ENCODE peak calls at places on chromosomes 7 and 10, in six cellular contexts. U, O, V, R, Q and I are unnamed samples.

GRCh38 chr10:24360286-24361127 is 151.6 kb downstream of the KIAA1217 start:
- DNase-seq in R (peak), O (peak), U (peak), Q (no peak), V (peak), I (peak)

GRCh38 chr7:42876182-42877068 is 35.4 kb downstream of the C7orf25 start:
- DNase-seq in U (no peak), V (peak), O (peak), R (peak), Q (peak), I (peak)

GRCh38 chr7:77288676-77289320 is 89.2 kb upstream of the FGL2 start:
- DNase-seq in U (no peak), R (no peak), O (no peak), V (no peak), Q (no peak), I (no peak)

GRCh38 chr10:112913661-112914287 is 36.3 kb upstream of the TCF7L2 start:
- DNase-seq in Q (no peak), U (no peak), V (no peak), O (no peak), R (no peak), I (no peak)

GRCh38 chr7:158827411-158828342 is 1.6 kb downstream of the ESYT2 start:
- DNase-seq in R (peak), U (no peak), V (peak), O (peak), Q (no peak), I (no peak)

GRCh38 chr7:94294471-94295131 is 100.1 kb upstream of the COL1A2 start:
- DNase-seq in U (no peak), Q (no peak), O (no peak), R (no peak), V (no peak), I (no peak)

GRCh38 chr10:369441-370221 is 234.4 kb downstream of the ZMYND11 start:
- DNase-seq in V (no peak), O (no peak), R (peak), Q (no peak), U (no peak), I (no peak)

GRCh38 chr10:35136263-35136815 is 9.7 kb downstream of the CREM start:
- DNase-seq in V (no peak), U (no peak), R (no peak), O (peak), Q (no peak), I (no peak)

GRCh38 chr7:20507157-20507556 is 108.3 kb upstream of the ABCB5 start:
- DNase-seq in V (no peak), R (no peak), Q (no peak), O (no peak), U (no peak), I (no peak)

GRCh38 chr10:28396317-28396716 is 93.5 kb upstream of the MPP7 start:
- DNase-seq in U (no peak), Q (no peak), R (no peak), O (no peak), V (no peak), I (no peak)

GRCh38 chr10:111083222-111084095 is 6.6 kb downstream of the ADRA2A start:
- DNase-seq in U (no peak), O (no peak), V (no peak), Q (no peak), R (no peak), I (no peak)

GRCh38 chr7:120993575-120994191 is 5.2 kb downstream of the CPED1 start:
- DNase-seq in O (no peak), Q (no peak), V (peak), U (no peak), R (peak), I (no peak)

GRCh38 chr7:603152-603941 is 83.7 kb upstream of the PDGFA start:
- DNase-seq in V (no peak), U (no peak), R (no peak), Q (peak), O (no peak), I (no peak)

GRCh38 chr7:152733286-152733934 is 26.1 kb upstream of the ACTR3B start:
- DNase-seq in U (no peak), V (no peak), Q (no peak), R (no peak), O (no peak), I (no peak)

GRCh38 chr7:29319719-29320521 is 125.3 kb downstream of the CHN2 start:
- DNase-seq in R (peak), Q (no peak), U (no peak), O (peak), V (no peak), I (peak)

GRCh38 chr7:77200542-77200941 is 923 bp upstream of the FGL2 start:
- DNase-seq in V (no peak), O (peak), Q (no peak), R (no peak), U (no peak), I (no peak)

GRCh38 chr10:85557077-85557476 is 809.5 kb downstream of the GRID1 start:
- DNase-seq in V (no peak), O (no peak), R (no peak), Q (no peak), U (no peak), I (no peak)

GRCh38 chr10:100575781-100576635 is 40.3 kb downstream of the HIF1AN start:
- DNase-seq in Q (no peak), O (no peak), U (no peak), V (no peak), R (no peak), I (no peak)

GRCh38 chr10:84114088-84114667 is 25.1 kb upstream of the GHITM start:
- DNase-seq in U (no peak), V (peak), Q (no peak), R (no peak), O (peak), I (no peak)

GRCh38 chr7:123637878-123638277 is 17.8 kb upstream of the LMOD2 start:
- DNase-seq in U (no peak), Q (no peak), R (no peak), V (no peak), O (no peak), I (no peak)

GRCh38 chr10:49737474-49738201 is 24.5 kb downstream of the OGDHL start:
- DNase-seq in R (no peak), V (peak), U (no peak), O (no peak), Q (no peak), I (no peak)

GRCh38 chr10:21020545-21020944 is 123.4 kb upstream of the NEBL start:
- DNase-seq in R (peak), Q (no peak), U (no peak), V (peak), O (peak), I (peak)

GRCh38 chr10:121183241-121183640 is 332.1 kb downstream of the WDR11 start:
- DNase-seq in U (no peak), Q (no peak), O (no peak), V (no peak), R (no peak), I (no peak)

GRCh38 chr7:81857385-81857784 is 87.5 kb upstream of the HGF start:
- DNase-seq in O (no peak), R (no peak), V (peak), Q (no peak), U (no peak), I (no peak)

GRCh38 chr7:293681-294439 is 3.9 kb downstream of the FOXL3 start:
- DNase-seq in O (no peak), V (no peak), Q (no peak), R (no peak), U (no peak), I (no peak)

GRCh38 chr7:44894881-44895600 is 9.7 kb upstream of the PURB start:
- DNase-seq in Q (no peak), V (no peak), U (no peak), O (no peak), R (peak), I (no peak)

GRCh38 chr7:141074997-141075396 is 1.1 kb downstream of the TMEM178B start:
- DNase-seq in O (no peak), Q (no peak), R (no peak), V (no peak), U (no peak), I (no peak)

GRCh38 chr7:6146666-6147065 is 115.5 kb downstream of the ANKRD61 start:
- DNase-seq in V (no peak), R (no peak), O (no peak), U (no peak), Q (no peak), I (no peak)

GRCh38 chr10:96642973-96643372 is 56.2 kb upstream of the TM9SF3 start:
- DNase-seq in R (peak), V (peak), Q (peak), U (peak), O (peak), I (peak)

GRCh38 chr7:127252736-127253288 is at the start of gene GRM8:
- DNase-seq in R (peak), V (peak), Q (peak), O (no peak), U (peak), I (peak)

GRCh38 chr10:10294801-10295515 is 722.7 kb upstream of the CELF2 start:
- DNase-seq in Q (no peak), V (no peak), R (no peak), O (no peak), U (no peak), I (no peak)

GRCh38 chr10:57864789-57865676 is 402.7 kb downstream of the IPMK start:
- DNase-seq in O (no peak), V (no peak), Q (no peak), U (no peak), R (no peak), I (no peak)

GRCh38 chr10:110215751-110216150 is 8.3 kb downstream of the MXI1 start:
- DNase-seq in Q (no peak), U (no peak), V (no peak), R (no peak), O (no peak), I (no peak)